ENCODE peak calls at places on chromosomes 11 and 22, in six cellular contexts. N is activated CD8-positive, alpha-beta memory T cell treated with anti-CD3 and anti-CD28 coated beads for 1 hour; R is AG04450; O is DMS153; J is activated T-cell treated with anti-CD3 and anti-CD28 coated beads for 1 hour; G is stimulated activated CD4-positive, alpha-beta T cell treated with anti-CD3 and anti-CD28 coated beads, Interleukin-2, amount 100 ng/mL, for 24 hours. P is an unnamed sample.

GRCh38 chr22:31556627-31557203 is 60.4 kb downstream of the SFI1 start:
- DNase-seq in N (no peak), R (peak), O (peak), J (no peak), G (no peak), P (peak)

GRCh38 chr11:64306876-64307622 is 1.7 kb downstream of the ESRRA start:
- DNase-seq in N (no peak), R (no peak), O (no peak), J (no peak), G (no peak), P (no peak)

GRCh38 chr11:134266841-134267251 is 9.3 kb upstream of the GLB1L3 start:
- DNase-seq in N (no peak), R (peak), O (no peak), J (no peak), G (no peak), P (peak)

GRCh38 chr22:45506961-45507360 is 4.3 kb downstream of the FBLN1 start:
- DNase-seq in N (no peak), R (no peak), O (no peak), J (no peak), G (no peak), P (no peak)

GRCh38 chr22:35930933-35931332 is 97.7 kb downstream of the RBFOX2 start:
- DNase-seq in N (no peak), R (peak), O (peak), J (no peak), G (no peak), P (peak)

GRCh38 chr11:57214494-57214893 is 22.6 kb downstream of the APLNR start:
- DNase-seq in N (no peak), R (peak), O (no peak), J (no peak), G (no peak), P (peak)

GRCh38 chr11:1508986-1509385 is 22.4 kb upstream of the MOB2 start:
- DNase-seq in N (no peak), R (no peak), O (no peak), J (no peak), G (no peak), P (no peak)

GRCh38 chr22:42962295-42963230 is 52.4 kb downstream of the PACSIN2 start:
- DNase-seq in N (no peak), R (no peak), O (no peak), J (no peak), G (no peak), P (no peak)

GRCh38 chr11:95143106-95143681 is 53.5 kb downstream of the ENDOD1 start:
- DNase-seq in N (no peak), R (peak), O (no peak), J (no peak), G (no peak), P (peak)

GRCh38 chr11:121741316-121741715 is 288.5 kb upstream of the SORL1-AS1 start:
- DNase-seq in N (no peak), R (no peak), O (no peak), J (no peak), G (no peak), P (no peak)